ENCODE peak calls at places on chromosomes 3 and 15, in five cellular contexts. One of them, this sample, is unnamed.

GRCh38 chr3:82496890-82497560 is 735.6 kb upstream of the GBE1 start:
- DNase-seq in epithelial cell of proximal tubule: no peak
- DNase-seq in foreskin melanocyte: peak; percentile 4
- DNase-seq in foreskin fibroblast: no peak
- DNase-seq in GDM1: no peak
- DNase-seq in this sample: no peak

GRCh38 chr3:47613723-47614122 is 35.1 kb upstream of the CSPG5 start:
- DNase-seq in epithelial cell of proximal tubule: no peak
- DNase-seq in foreskin melanocyte: no peak
- DNase-seq in foreskin fibroblast: no peak
- DNase-seq in GDM1: no peak
- DNase-seq in this sample: no peak

GRCh38 chr15:55742927-55743614 is at the start of gene PRTG:
- DNase-seq in epithelial cell of proximal tubule: no peak
- DNase-seq in foreskin melanocyte: peak; percentile 52
- DNase-seq in foreskin fibroblast: peak; percentile 79
- DNase-seq in GDM1: no peak
- DNase-seq in this sample: peak; percentile 18

GRCh38 chr3:149879872-149880271 is 66.9 kb downstream of the RNF13 start:
- DNase-seq in epithelial cell of proximal tubule: peak; percentile 4
- DNase-seq in foreskin melanocyte: peak; percentile 67
- DNase-seq in foreskin fibroblast: peak; percentile 39
- DNase-seq in GDM1: peak; percentile 55
- DNase-seq in this sample: peak; percentile 66

GRCh38 chr3:64648927-64649906 is 38.6 kb downstream of the ADAMTS9 start:
- DNase-seq in epithelial cell of proximal tubule: no peak
- DNase-seq in foreskin melanocyte: no peak
- DNase-seq in foreskin fibroblast: no peak
- DNase-seq in GDM1: no peak
- DNase-seq in this sample: no peak

GRCh38 chr3:52238193-52238760 is 681 bp downstream of the TWF2 start:
- DNase-seq in epithelial cell of proximal tubule: no peak
- DNase-seq in foreskin melanocyte: no peak
- DNase-seq in foreskin fibroblast: no peak
- DNase-seq in GDM1: no peak
- DNase-seq in this sample: peak; percentile 21

GRCh38 chr15:101651753-101652097 is 456 bp downstream of the TM2D3 start:
- DNase-seq in epithelial cell of proximal tubule: no peak
- DNase-seq in foreskin melanocyte: peak; percentile 41
- DNase-seq in foreskin fibroblast: no peak
- DNase-seq in GDM1: no peak
- DNase-seq in this sample: no peak

GRCh38 chr3:35739964-35740527 is 100.7 kb downstream of the ARPP21 start:
- DNase-seq in epithelial cell of proximal tubule: no peak
- DNase-seq in foreskin melanocyte: no peak
- DNase-seq in foreskin fibroblast: no peak
- DNase-seq in GDM1: no peak
- DNase-seq in this sample: no peak

GRCh38 chr15:72338617-72339321 is 18.8 kb upstream of the CELF6 start:
- DNase-seq in epithelial cell of proximal tubule: no peak
- DNase-seq in foreskin melanocyte: no peak
- DNase-seq in foreskin fibroblast: peak; percentile 86
- DNase-seq in GDM1: no peak
- DNase-seq in this sample: no peak

GRCh38 chr3:14803101-14803980 is 15.4 kb upstream of the FGD5 start:
- DNase-seq in epithelial cell of proximal tubule: peak; percentile 36
- DNase-seq in foreskin melanocyte: no peak
- DNase-seq in foreskin fibroblast: no peak
- DNase-seq in GDM1: peak; percentile 11
- DNase-seq in this sample: no peak

GRCh38 chr15:78244101-78244500 is 9.7 kb upstream of the ACSBG1 start:
- DNase-seq in epithelial cell of proximal tubule: no peak
- DNase-seq in foreskin melanocyte: no peak
- DNase-seq in foreskin fibroblast: no peak
- DNase-seq in GDM1: no peak
- DNase-seq in this sample: no peak

GRCh38 chr3:97257942-97258341 is 443.5 kb downstream of the EPHA6 start:
- DNase-seq in epithelial cell of proximal tubule: no peak
- DNase-seq in foreskin melanocyte: peak; percentile 5
- DNase-seq in foreskin fibroblast: no peak
- DNase-seq in GDM1: no peak
- DNase-seq in this sample: no peak

GRCh38 chr15:99432271-99433025 is 133.3 kb upstream of the MEF2A start:
- DNase-seq in epithelial cell of proximal tubule: no peak
- DNase-seq in foreskin melanocyte: no peak
- DNase-seq in foreskin fibroblast: no peak
- DNase-seq in GDM1: no peak
- DNase-seq in this sample: no peak

GRCh38 chr15:43370975-43371974 is at the start of the genes TUBGCP4 and ZSCAN29:
- DNase-seq in epithelial cell of proximal tubule: no peak
- DNase-seq in foreskin melanocyte: peak; percentile 64
- DNase-seq in foreskin fibroblast: peak; percentile 59
- DNase-seq in GDM1: peak; percentile 75
- DNase-seq in this sample: peak; percentile 79

GRCh38 chr3:188432826-188433525 is 279.0 kb downstream of the LPP start:
- DNase-seq in epithelial cell of proximal tubule: peak; percentile 27
- DNase-seq in foreskin melanocyte: no peak
- DNase-seq in foreskin fibroblast: no peak
- DNase-seq in GDM1: no peak
- DNase-seq in this sample: no peak

GRCh38 chr3:41369838-41370237 is 170.5 kb downstream of the CTNNB1 start:
- DNase-seq in epithelial cell of proximal tubule: no peak
- DNase-seq in foreskin melanocyte: no peak
- DNase-seq in foreskin fibroblast: no peak
- DNase-seq in GDM1: no peak
- DNase-seq in this sample: no peak

GRCh38 chr3:73575519-73575918 is 49.2 kb downstream of the PDZRN3 start:
- DNase-seq in epithelial cell of proximal tubule: no peak
- DNase-seq in foreskin melanocyte: no peak
- DNase-seq in foreskin fibroblast: no peak
- DNase-seq in GDM1: no peak
- DNase-seq in this sample: no peak

GRCh38 chr3:45017826-45018225 is 8.3 kb upstream of the CLEC3B start:
- DNase-seq in epithelial cell of proximal tubule: no peak
- DNase-seq in foreskin melanocyte: no peak
- DNase-seq in foreskin fibroblast: no peak
- DNase-seq in GDM1: no peak
- DNase-seq in this sample: no peak

GRCh38 chr3:56251343-56251945 is 216.8 kb downstream of the ERC2 start:
- DNase-seq in epithelial cell of proximal tubule: no peak
- DNase-seq in foreskin melanocyte: peak; percentile 31
- DNase-seq in foreskin fibroblast: peak; percentile 43
- DNase-seq in GDM1: no peak
- DNase-seq in this sample: no peak